ENCODE peak calls at places on chromosome 22, in ten cellular contexts. One of them, this sample, is unnamed.

GRCh38 chr22:23389271-23390071 is 190.6 kb downstream of the IGLL1 start:
- DNase-seq in neural progenitor cell: peak
- DNase-seq in fibroblast of the aortic adventitia: no peak
- DNase-seq in CD4-positive, CD25-positive, alpha-beta regulatory T cell: no peak
- DNase-seq in psoas muscle: no peak
- DNase-seq in fibroblast of lung: no peak
- DNase-seq in BE2C: no peak
- DNase-seq in fibroblast of pulmonary artery: no peak
- DNase-seq in mucosa of descending colon: no peak
- DNase-seq in OCI-LY7: no peak
- DNase-seq in this sample: no peak

GRCh38 chr22:41534219-41534618 is 10.1 kb downstream of the POLR3H start:
- DNase-seq in OCI-LY7: no peak
- DNase-seq in fibroblast of lung: no peak
- DNase-seq in CD4-positive, CD25-positive, alpha-beta regulatory T cell: no peak
- DNase-seq in BE2C: no peak
- DNase-seq in psoas muscle: no peak
- DNase-seq in fibroblast of pulmonary artery: no peak
- DNase-seq in fibroblast of the aortic adventitia: no peak
- DNase-seq in neural progenitor cell: no peak
- DNase-seq in mucosa of descending colon: no peak
- DNase-seq in this sample: no peak

GRCh38 chr22:21762712-21763581 is 27.4 kb upstream of the YPEL1 start:
- DNase-seq in fibroblast of the aortic adventitia: no peak
- DNase-seq in psoas muscle: no peak
- DNase-seq in mucosa of descending colon: no peak
- DNase-seq in fibroblast of lung: no peak
- DNase-seq in fibroblast of pulmonary artery: no peak
- DNase-seq in CD4-positive, CD25-positive, alpha-beta regulatory T cell: no peak
- DNase-seq in OCI-LY7: no peak
- DNase-seq in BE2C: no peak
- DNase-seq in neural progenitor cell: no peak
- DNase-seq in this sample: peak

GRCh38 chr22:26660961-26661578 is 3.7 kb downstream of the MIAT start:
- DNase-seq in CD4-positive, CD25-positive, alpha-beta regulatory T cell: no peak
- DNase-seq in neural progenitor cell: peak
- DNase-seq in BE2C: no peak
- DNase-seq in fibroblast of the aortic adventitia: no peak
- DNase-seq in fibroblast of lung: no peak
- DNase-seq in fibroblast of pulmonary artery: no peak
- DNase-seq in mucosa of descending colon: no peak
- DNase-seq in psoas muscle: no peak
- DNase-seq in OCI-LY7: peak
- DNase-seq in this sample: no peak

GRCh38 chr22:23720855-23721254 is 30.0 kb downstream of the RGL4 start:
- DNase-seq in fibroblast of lung: no peak
- DNase-seq in CD4-positive, CD25-positive, alpha-beta regulatory T cell: no peak
- DNase-seq in mucosa of descending colon: no peak
- DNase-seq in BE2C: no peak
- DNase-seq in OCI-LY7: no peak
- DNase-seq in fibroblast of the aortic adventitia: no peak
- DNase-seq in neural progenitor cell: no peak
- DNase-seq in fibroblast of pulmonary artery: no peak
- DNase-seq in psoas muscle: no peak
- DNase-seq in this sample: no peak

GRCh38 chr22:17235149-17235655 is 16.0 kb upstream of the ADA2 start:
- DNase-seq in fibroblast of pulmonary artery: no peak
- DNase-seq in BE2C: no peak
- DNase-seq in OCI-LY7: no peak
- DNase-seq in mucosa of descending colon: no peak
- DNase-seq in fibroblast of the aortic adventitia: no peak
- DNase-seq in psoas muscle: no peak
- DNase-seq in fibroblast of lung: no peak
- DNase-seq in CD4-positive, CD25-positive, alpha-beta regulatory T cell: no peak
- DNase-seq in neural progenitor cell: no peak
- DNase-seq in this sample: no peak

GRCh38 chr22:45318168-45318557 is 8.4 kb downstream of the FAM118A start:
- DNase-seq in fibroblast of lung: peak
- DNase-seq in fibroblast of the aortic adventitia: peak
- DNase-seq in OCI-LY7: peak
- DNase-seq in CD4-positive, CD25-positive, alpha-beta regulatory T cell: peak
- DNase-seq in BE2C: peak
- DNase-seq in mucosa of descending colon: peak
- DNase-seq in neural progenitor cell: peak
- DNase-seq in fibroblast of pulmonary artery: peak
- DNase-seq in psoas muscle: peak
- DNase-seq in this sample: peak

GRCh38 chr22:25205847-25206246 is 6.2 kb downstream of the CRYBB3 start:
- DNase-seq in mucosa of descending colon: no peak
- DNase-seq in neural progenitor cell: no peak
- DNase-seq in OCI-LY7: no peak
- DNase-seq in psoas muscle: no peak
- DNase-seq in CD4-positive, CD25-positive, alpha-beta regulatory T cell: no peak
- DNase-seq in BE2C: no peak
- DNase-seq in fibroblast of pulmonary artery: no peak
- DNase-seq in fibroblast of the aortic adventitia: no peak
- DNase-seq in fibroblast of lung: no peak
- DNase-seq in this sample: no peak

DNA sequence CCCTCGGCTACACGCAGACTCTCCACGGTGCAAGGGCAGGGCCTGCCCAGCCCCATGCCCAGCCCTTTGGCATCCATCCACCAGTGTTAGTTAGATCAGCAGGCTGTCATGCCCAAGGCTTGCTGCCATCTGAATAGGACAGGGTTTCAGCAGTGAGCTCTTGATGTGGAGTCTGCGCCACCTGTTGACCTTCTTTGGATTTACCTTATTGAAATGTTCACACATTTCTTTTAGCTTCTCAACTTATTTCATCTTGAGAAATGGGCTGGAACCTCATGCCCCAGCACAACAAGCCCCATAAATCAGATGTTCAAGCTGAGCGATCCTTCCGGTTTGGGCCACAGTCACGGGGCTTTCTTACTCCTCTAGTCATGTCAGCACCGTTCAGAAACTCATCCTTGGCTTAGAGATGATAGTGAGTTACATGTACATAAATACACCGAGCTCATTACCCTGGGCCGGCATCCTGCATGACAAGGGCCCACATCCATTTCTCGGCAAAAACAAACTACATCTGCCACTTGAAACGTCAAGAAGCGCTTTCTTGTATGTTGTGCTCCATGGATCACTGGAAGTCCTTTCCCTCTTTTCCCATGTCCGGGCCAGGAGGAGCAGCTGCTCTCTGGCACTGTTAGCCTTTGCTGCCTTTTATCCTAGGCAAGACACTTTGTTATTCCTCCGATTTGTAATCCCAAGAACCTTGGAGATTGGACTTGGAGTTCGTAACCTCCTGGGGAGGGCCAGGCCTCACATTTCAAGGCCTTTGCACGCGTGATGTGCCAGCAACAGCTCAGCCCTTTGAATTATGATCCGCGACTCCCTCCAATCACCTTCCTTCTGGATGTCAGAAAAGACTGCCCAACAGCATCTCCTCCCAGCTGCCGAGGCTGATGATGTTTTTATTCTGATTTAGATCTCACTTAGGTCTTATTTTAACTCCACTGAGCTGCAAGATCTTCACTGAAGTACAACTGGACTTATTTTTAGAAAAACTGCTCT is 61.9 kb downstream of the PARVB start:
- DNase-seq in fibroblast of lung: peak
- DNase-seq in fibroblast of pulmonary artery: peak
- DNase-seq in BE2C: peak
- DNase-seq in psoas muscle: peak
- DNase-seq in neural progenitor cell: peak
- DNase-seq in OCI-LY7: peak
- DNase-seq in fibroblast of the aortic adventitia: peak
- DNase-seq in mucosa of descending colon: peak
- DNase-seq in CD4-positive, CD25-positive, alpha-beta regulatory T cell: peak
- DNase-seq in this sample: peak
- H3K4me3 ChIP-seq in fibroblast of lung: peak
- H3K4me3 ChIP-seq in fibroblast of pulmonary artery: no peak
- H3K4me3 ChIP-seq in BE2C: no peak
- H3K4me3 ChIP-seq in psoas muscle: peak
- H3K4me3 ChIP-seq in neural progenitor cell: no peak
- H3K4me3 ChIP-seq in OCI-LY7: no peak
- H3K4me3 ChIP-seq in fibroblast of the aortic adventitia: peak
- H3K4me3 ChIP-seq in mucosa of descending colon: no peak
- H3K4me3 ChIP-seq in CD4-positive, CD25-positive, alpha-beta regulatory T cell: no peak
- H3K4me3 ChIP-seq in this sample: no peak

GRCh38 chr22:38798496-38798895 is 4.6 kb upstream of the DNAL4 start:
- DNase-seq in OCI-LY7: no peak
- DNase-seq in neural progenitor cell: no peak
- DNase-seq in psoas muscle: no peak
- DNase-seq in BE2C: no peak
- DNase-seq in fibroblast of the aortic adventitia: no peak
- DNase-seq in mucosa of descending colon: no peak
- DNase-seq in fibroblast of pulmonary artery: no peak
- DNase-seq in fibroblast of lung: no peak
- DNase-seq in CD4-positive, CD25-positive, alpha-beta regulatory T cell: no peak
- DNase-seq in this sample: peak

GRCh38 chr22:38799265-38800002 is 5.5 kb upstream of the DNAL4 start:
- DNase-seq in neural progenitor cell: no peak
- DNase-seq in CD4-positive, CD25-positive, alpha-beta regulatory T cell: no peak
- DNase-seq in fibroblast of pulmonary artery: peak
- DNase-seq in BE2C: no peak
- DNase-seq in fibroblast of lung: no peak
- DNase-seq in OCI-LY7: no peak
- DNase-seq in mucosa of descending colon: no peak
- DNase-seq in fibroblast of the aortic adventitia: peak
- DNase-seq in psoas muscle: no peak
- DNase-seq in this sample: no peak

DNA sequence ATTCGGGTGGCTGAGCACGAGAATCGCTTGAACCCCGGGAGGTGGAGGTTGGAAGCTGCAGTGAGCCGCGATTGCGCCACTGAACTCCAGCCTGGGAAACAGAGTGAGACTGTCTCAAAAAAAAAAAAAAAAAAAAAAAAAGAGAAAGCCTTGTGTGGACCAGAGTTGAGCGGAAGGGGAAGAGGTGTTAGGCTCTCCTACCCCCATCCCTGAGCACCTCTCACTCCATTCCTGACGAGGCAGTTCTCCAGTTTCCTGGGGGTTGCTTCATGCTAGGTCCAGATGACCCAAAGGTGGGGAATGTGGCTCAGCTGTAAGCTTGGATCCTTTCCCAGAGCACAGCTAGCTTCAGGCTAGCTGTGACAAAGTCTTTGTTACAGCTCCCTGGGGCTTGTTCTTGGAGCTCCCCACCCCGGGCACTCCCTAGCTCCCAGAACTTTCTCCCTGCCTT is 8.8 kb upstream of the DNAL4 start:
- DNase-seq in mucosa of descending colon: peak
- DNase-seq in CD4-positive, CD25-positive, alpha-beta regulatory T cell: no peak
- DNase-seq in psoas muscle: peak
- DNase-seq in BE2C: no peak
- DNase-seq in OCI-LY7: no peak
- DNase-seq in fibroblast of the aortic adventitia: peak
- DNase-seq in neural progenitor cell: peak
- DNase-seq in fibroblast of pulmonary artery: peak
- DNase-seq in fibroblast of lung: peak
- DNase-seq in this sample: no peak
- H3K4me3 ChIP-seq in mucosa of descending colon: no peak
- H3K4me3 ChIP-seq in CD4-positive, CD25-positive, alpha-beta regulatory T cell: no peak
- H3K4me3 ChIP-seq in psoas muscle: no peak
- H3K4me3 ChIP-seq in BE2C: no peak
- H3K4me3 ChIP-seq in OCI-LY7: no peak
- H3K4me3 ChIP-seq in fibroblast of the aortic adventitia: no peak
- H3K4me3 ChIP-seq in neural progenitor cell: no peak
- H3K4me3 ChIP-seq in fibroblast of pulmonary artery: no peak
- H3K4me3 ChIP-seq in fibroblast of lung: no peak
- H3K4me3 ChIP-seq in this sample: no peak

DNA sequence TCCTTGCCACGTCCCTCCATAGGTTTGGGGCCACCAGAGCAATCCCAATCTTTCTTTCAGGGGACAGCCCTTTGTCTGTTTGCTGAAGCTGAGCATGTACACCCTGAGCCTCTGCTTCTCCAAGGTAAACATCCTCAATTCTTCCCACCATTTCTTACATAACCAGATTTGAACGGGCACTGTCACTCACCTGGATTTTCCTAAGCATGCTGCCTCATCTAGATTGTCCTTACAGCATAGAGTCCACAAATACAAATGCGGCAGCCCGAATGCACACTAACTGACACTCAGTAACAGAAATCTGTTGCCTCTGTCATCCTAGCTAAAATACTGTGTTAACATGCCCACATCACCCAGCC is 162.2 kb downstream of the LARGE1 start:
- DNase-seq in fibroblast of pulmonary artery: no peak
- DNase-seq in fibroblast of the aortic adventitia: no peak
- DNase-seq in OCI-LY7: no peak
- DNase-seq in CD4-positive, CD25-positive, alpha-beta regulatory T cell: no peak
- DNase-seq in mucosa of descending colon: no peak
- DNase-seq in fibroblast of lung: no peak
- DNase-seq in neural progenitor cell: no peak
- DNase-seq in psoas muscle: no peak
- DNase-seq in BE2C: no peak
- DNase-seq in this sample: no peak
- H3K4me3 ChIP-seq in fibroblast of pulmonary artery: no peak
- H3K4me3 ChIP-seq in fibroblast of the aortic adventitia: no peak
- H3K4me3 ChIP-seq in OCI-LY7: no peak
- H3K4me3 ChIP-seq in CD4-positive, CD25-positive, alpha-beta regulatory T cell: no peak
- H3K4me3 ChIP-seq in mucosa of descending colon: no peak
- H3K4me3 ChIP-seq in fibroblast of lung: no peak
- H3K4me3 ChIP-seq in neural progenitor cell: no peak
- H3K4me3 ChIP-seq in psoas muscle: no peak
- H3K4me3 ChIP-seq in BE2C: no peak
- H3K4me3 ChIP-seq in this sample: no peak

GRCh38 chr22:19731736-19732135 is 8.4 kb downstream of the GP1BB start:
- DNase-seq in CD4-positive, CD25-positive, alpha-beta regulatory T cell: no peak
- DNase-seq in mucosa of descending colon: no peak
- DNase-seq in fibroblast of pulmonary artery: no peak
- DNase-seq in neural progenitor cell: no peak
- DNase-seq in psoas muscle: no peak
- DNase-seq in fibroblast of the aortic adventitia: no peak
- DNase-seq in BE2C: no peak
- DNase-seq in fibroblast of lung: no peak
- DNase-seq in OCI-LY7: no peak
- DNase-seq in this sample: no peak

GRCh38 chr22:19732403-19733113 is 9.2 kb downstream of the GP1BB start:
- DNase-seq in mucosa of descending colon: no peak
- DNase-seq in CD4-positive, CD25-positive, alpha-beta regulatory T cell: no peak
- DNase-seq in fibroblast of pulmonary artery: no peak
- DNase-seq in neural progenitor cell: no peak
- DNase-seq in OCI-LY7: no peak
- DNase-seq in BE2C: no peak
- DNase-seq in psoas muscle: no peak
- DNase-seq in fibroblast of lung: no peak
- DNase-seq in fibroblast of the aortic adventitia: no peak
- DNase-seq in this sample: no peak

GRCh38 chr22:19730141-19730661 is 6.9 kb downstream of the GP1BB start:
- DNase-seq in CD4-positive, CD25-positive, alpha-beta regulatory T cell: no peak
- DNase-seq in BE2C: no peak
- DNase-seq in neural progenitor cell: no peak
- DNase-seq in mucosa of descending colon: no peak
- DNase-seq in OCI-LY7: no peak
- DNase-seq in psoas muscle: no peak
- DNase-seq in fibroblast of the aortic adventitia: no peak
- DNase-seq in fibroblast of lung: no peak
- DNase-seq in fibroblast of pulmonary artery: no peak
- DNase-seq in this sample: no peak

GRCh38 chr22:19730662-19731360 is 7.5 kb downstream of the GP1BB start:
- DNase-seq in neural progenitor cell: peak
- DNase-seq in mucosa of descending colon: peak
- DNase-seq in OCI-LY7: peak
- DNase-seq in CD4-positive, CD25-positive, alpha-beta regulatory T cell: peak
- DNase-seq in fibroblast of the aortic adventitia: peak
- DNase-seq in fibroblast of pulmonary artery: peak
- DNase-seq in BE2C: peak
- DNase-seq in psoas muscle: peak
- DNase-seq in fibroblast of lung: peak
- DNase-seq in this sample: peak

GRCh38 chr22:19731361-19731725 is 8.0 kb downstream of the GP1BB start:
- DNase-seq in fibroblast of the aortic adventitia: no peak
- DNase-seq in psoas muscle: no peak
- DNase-seq in OCI-LY7: no peak
- DNase-seq in mucosa of descending colon: no peak
- DNase-seq in neural progenitor cell: no peak
- DNase-seq in fibroblast of lung: no peak
- DNase-seq in fibroblast of pulmonary artery: no peak
- DNase-seq in BE2C: no peak
- DNase-seq in CD4-positive, CD25-positive, alpha-beta regulatory T cell: no peak
- DNase-seq in this sample: no peak
- H3K4me3 ChIP-seq in fibroblast of the aortic adventitia: no peak
- H3K4me3 ChIP-seq in psoas muscle: no peak
- H3K4me3 ChIP-seq in OCI-LY7: peak
- H3K4me3 ChIP-seq in mucosa of descending colon: no peak
- H3K4me3 ChIP-seq in neural progenitor cell: no peak
- H3K4me3 ChIP-seq in fibroblast of lung: no peak
- H3K4me3 ChIP-seq in fibroblast of pulmonary artery: no peak
- H3K4me3 ChIP-seq in BE2C: no peak
- H3K4me3 ChIP-seq in CD4-positive, CD25-positive, alpha-beta regulatory T cell: no peak
- H3K4me3 ChIP-seq in this sample: no peak